ENCODE peak calls at places on chromosomes 3 and 15, in ten cellular contexts. T, I, X, O, L, V, Y, N, G and C are unnamed samples.

GRCh38 chr3:122880624-122881023 is 85.8 kb downstream of the SLC49A4 start:
- DNase-seq in T (no peak), I (no peak), X (no peak), O (no peak), L (no peak), V (no peak), Y (no peak), N (no peak), G (no peak), C (no peak)

GRCh38 chr15:96342611-96343528 is 12.4 kb downstream of the NR2F2 start:
- DNase-seq in T (no peak), I (no peak), X (no peak), O (no peak), L (no peak), V (no peak), Y (no peak), N (no peak), G (peak), C (no peak)

GRCh38 chr3:170999737-171000242 is 26.7 kb downstream of the SLC2A2 start:
- DNase-seq in T (no peak), I (no peak), X (peak), O (no peak), L (no peak), V (peak), Y (no peak), N (no peak), G (no peak), C (no peak)

GRCh38 chr15:64754663-64755426 is 20.5 kb downstream of the RBPMS2 start:
- DNase-seq in T (no peak), I (no peak), X (no peak), O (no peak), L (peak), V (no peak), Y (no peak), N (no peak), G (no peak), C (peak)

GRCh38 chr15:39474657-39475056 is 106.2 kb upstream of the THBS1 start:
- DNase-seq in T (no peak), I (no peak), X (no peak), O (no peak), L (no peak), V (peak), Y (no peak), N (no peak), G (no peak), C (no peak)

GRCh38 chr3:127233371-127233770 is 40.4 kb downstream of the PRR23E start:
- DNase-seq in T (peak), I (no peak), X (no peak), O (no peak), L (no peak), V (no peak), Y (no peak), N (no peak), G (no peak), C (no peak)

GRCh38 chr15:67199391-67199790 is 55.1 kb downstream of the AAGAB start:
- DNase-seq in T (no peak), I (no peak), X (no peak), O (no peak), L (no peak), V (no peak), Y (no peak), N (no peak), G (no peak), C (no peak)

GRCh38 chr3:45929042-45929679 is 14.1 kb upstream of the CXCR6 start:
- DNase-seq in T (peak), I (no peak), X (peak), O (peak), L (peak), V (peak), Y (no peak), N (peak), G (no peak), C (peak)

GRCh38 chr3:16917256-16917935 is 32.6 kb downstream of the PLCL2 start:
- DNase-seq in T (no peak), I (no peak), X (peak), O (no peak), L (no peak), V (peak), Y (no peak), N (no peak), G (no peak), C (no peak)

GRCh38 chr15:41777421-41777973 is 3.2 kb downstream of the MAPKBP1 start:
- DNase-seq in T (no peak), I (no peak), X (no peak), O (no peak), L (no peak), V (peak), Y (no peak), N (no peak), G (no peak), C (no peak)

GRCh38 chr3:173739716-173740115 is 342.2 kb downstream of the NLGN1 start:
- DNase-seq in T (no peak), I (peak), X (no peak), O (no peak), L (no peak), V (peak), Y (no peak), N (no peak), G (no peak), C (no peak)

GRCh38 chr3:111895079-111895478 is 36.0 kb downstream of the PHLDB2 start:
- DNase-seq in T (peak), I (no peak), X (peak), O (no peak), L (no peak), V (peak), Y (peak), N (no peak), G (no peak), C (no peak)

GRCh38 chr15:57476533-57476975 is 100.2 kb downstream of the CGNL1 start:
- DNase-seq in T (no peak), I (peak), X (peak), O (no peak), L (no peak), V (peak), Y (no peak), N (no peak), G (no peak), C (no peak)

GRCh38 chr15:62068787-62069170 is 2.0 kb downstream of the C2CD4A start:
- DNase-seq in T (no peak), I (no peak), X (no peak), O (peak), L (no peak), V (no peak), Y (no peak), N (no peak), G (no peak), C (no peak)

GRCh38 chr3:175896655-175897054 is 1037.5 kb downstream of the NAALADL2 start:
- DNase-seq in T (no peak), I (no peak), X (no peak), O (no peak), L (no peak), V (no peak), Y (no peak), N (no peak), G (no peak), C (no peak)

GRCh38 chr3:63343674-63344073 is 65.6 kb downstream of the SYNPR start:
- DNase-seq in T (peak), I (peak), X (peak), O (peak), L (no peak), V (peak), Y (peak), N (peak), G (peak), C (no peak)

GRCh38 chr15:60932051-60932915 is 296.8 kb downstream of the RORA start:
- DNase-seq in T (peak), I (peak), X (peak), O (peak), L (no peak), V (peak), Y (no peak), N (peak), G (no peak), C (no peak)

GRCh38 chr3:175526609-175527280 is 667.6 kb downstream of the NAALADL2 start:
- DNase-seq in T (no peak), I (no peak), X (peak), O (no peak), L (no peak), V (no peak), Y (no peak), N (no peak), G (no peak), C (no peak)

GRCh38 chr3:69724722-69725435 is 14.4 kb upstream of the MITF start:
- DNase-seq in T (no peak), I (no peak), X (no peak), O (no peak), L (no peak), V (no peak), Y (no peak), N (no peak), G (no peak), C (no peak)

GRCh38 chr3:21477896-21478295 is 273.1 kb downstream of the ZNF385D start:
- DNase-seq in T (no peak), I (peak), X (peak), O (no peak), L (no peak), V (peak), Y (no peak), N (no peak), G (no peak), C (no peak)

GRCh38 chr3:87228316-87228715 is 1.2 kb downstream of the CHMP2B start:
- DNase-seq in T (no peak), I (no peak), X (peak), O (no peak), L (no peak), V (peak), Y (no peak), N (no peak), G (no peak), C (no peak)

GRCh38 chr15:100348578-100348977 is 6.8 kb upstream of the ADAMTS17 start:
- DNase-seq in T (no peak), I (no peak), X (no peak), O (no peak), L (no peak), V (no peak), Y (no peak), N (no peak), G (no peak), C (no peak)

GRCh38 chr15:87577336-87577735 is 679.2 kb downstream of the NTRK3 start:
- DNase-seq in T (no peak), I (no peak), X (no peak), O (no peak), L (no peak), V (no peak), Y (no peak), N (no peak), G (no peak), C (no peak)

GRCh38 chr3:11616551-11616950 is 27.2 kb downstream of the VGLL4 start:
- DNase-seq in T (no peak), I (no peak), X (peak), O (no peak), L (no peak), V (no peak), Y (no peak), N (no peak), G (no peak), C (no peak)

GRCh38 chr3:32238027-32238815 is at the start of gene CMTM8:
- DNase-seq in T (peak), I (no peak), X (no peak), O (no peak), L (peak), V (no peak), Y (no peak), N (peak), G (peak), C (peak)

GRCh38 chr3:179666030-179666429 is 13.2 kb downstream of the USP13 start:
- DNase-seq in T (no peak), I (no peak), X (no peak), O (no peak), L (no peak), V (no peak), Y (no peak), N (no peak), G (no peak), C (no peak)

GRCh38 chr3:107957506-107957905 is 133.3 kb downstream of the CD47 start:
- DNase-seq in T (no peak), I (no peak), X (peak), O (no peak), L (no peak), V (no peak), Y (no peak), N (no peak), G (no peak), C (no peak)

GRCh38 chr3:79767953-79768282 is at the start of gene ROBO1:
- DNase-seq in T (no peak), I (no peak), X (no peak), O (no peak), L (no peak), V (no peak), Y (no peak), N (no peak), G (no peak), C (no peak)